ENCODE peak calls at places on chromosomes 6 and 20, in five cellular contexts. C is HCT116, T is GM23248, Y is neural progenitor cell, M is OCI-LY7. U is an unnamed sample.

GRCh38 chr6:96613291-96613999 is 50.5 kb downstream of the FHL5 start:
- DNase-seq in C (no peak), T (no peak), Y (no peak), M (peak; percentile 30), U (no peak)

GRCh38 chr6:167113047-167113446 is 9.8 kb upstream of the CCR6 start:
- DNase-seq in C (no peak), T (no peak), Y (no peak), M (peak; percentile 97), U (no peak)

GRCh38 chr20:45342863-45343444 is 5.3 kb downstream of the SDC4 start:
- DNase-seq in C (no peak), T (no peak), Y (no peak), M (no peak), U (no peak)

GRCh38 chr6:48184644-48185043 is 73.6 kb upstream of the PTCHD4 start:
- DNase-seq in C (no peak), T (no peak), Y (no peak), M (no peak), U (no peak)

GRCh38 chr6:36235309-36235708 is 34.6 kb upstream of the PNPLA1 start:
- DNase-seq in C (no peak), T (peak; percentile 12), Y (peak; percentile 10), M (no peak), U (no peak)

GRCh38 chr20:642398-643174 is 10.4 kb downstream of the SRXN1 start:
- DNase-seq in C (no peak), T (peak; percentile 40), Y (peak; percentile 67), M (no peak), U (no peak)

GRCh38 chr6:89269981-89270380 is 45.1 kb downstream of the GABRR2 start:
- DNase-seq in C (no peak), T (no peak), Y (no peak), M (no peak), U (no peak)

GRCh38 chr6:128821116-128821515 is 61.8 kb upstream of the LAMA2 start:
- DNase-seq in C (no peak), T (no peak), Y (no peak), M (no peak), U (no peak)

GRCh38 chr6:1510239-1510638 is 99.5 kb upstream of the FOXC1 start:
- DNase-seq in C (no peak), T (no peak), Y (no peak), M (no peak), U (no peak)

GRCh38 chr6:95518630-95519227 is 58.6 kb upstream of the MANEA start:
- DNase-seq in C (no peak), T (no peak), Y (no peak), M (no peak), U (no peak)

GRCh38 chr6:49540614-49541013 is 9.9 kb upstream of the C6orf141 start:
- DNase-seq in C (no peak), T (peak; percentile 22), Y (no peak), M (no peak), U (no peak)

GRCh38 chr20:64069614-64070243 is 6.7 kb downstream of the TCEA2 start:
- DNase-seq in C (no peak), T (peak; percentile 41), Y (peak; percentile 83), M (no peak), U (no peak)

GRCh38 chr6:16804007-16804303 is 42.7 kb upstream of the ATXN1 start:
- DNase-seq in C (no peak), T (no peak), Y (no peak), M (no peak), U (no peak)

GRCh38 chr6:73451166-73452106 is 661 bp downstream of the CGAS start:
- DNase-seq in C (no peak), T (peak; percentile 76), Y (peak; percentile 9), M (peak; percentile 29), U (peak; percentile 17)

GRCh38 chr20:46394872-46395470 is 11.4 kb downstream of the ELMO2 start:
- DNase-seq in C (no peak), T (no peak), Y (no peak), M (no peak), U (no peak)

GRCh38 chr6:26183581-26184408 is 96.6 kb downstream of the HFE start:
- DNase-seq in C (no peak), T (peak; percentile 64), Y (peak; percentile 76), M (no peak), U (peak; percentile 80)

GRCh38 chr6:124780621-124781020 is 181.6 kb upstream of the RNF217 start:
- DNase-seq in C (no peak), T (peak; percentile 5), Y (no peak), M (no peak), U (no peak)

GRCh38 chr6:9138856-9139426 is 703.6 kb upstream of the SLC35B3 start:
- DNase-seq in C (no peak), T (peak; percentile 59), Y (no peak), M (no peak), U (no peak)

GRCh38 chr6:33696538-33697518 is 14.7 kb downstream of the UQCC2 start:
- DNase-seq in C (no peak), T (peak; percentile 68), Y (no peak), M (peak; percentile 80), U (no peak)

GRCh38 chr6:111871725-111872520 is 1.3 kb downstream of the FYN start:
- DNase-seq in C (no peak), T (peak; percentile 59), Y (peak; percentile 68), M (peak; percentile 46), U (peak; percentile 33)

GRCh38 chr6:143692696-143693095 is 14.9 kb downstream of the PHACTR2 start:
- DNase-seq in C (no peak), T (no peak), Y (no peak), M (no peak), U (peak; percentile 32)

GRCh38 chr6:42197574-42198362 is 3.0 kb upstream of the GUCA1B start:
- DNase-seq in C (no peak), T (peak; percentile 86), Y (no peak), M (no peak), U (peak; percentile 34)

GRCh38 chr6:135144678-135145508 is 36.2 kb upstream of the MYB start:
- DNase-seq in C (peak; percentile 12), T (peak; percentile 56), Y (peak; percentile 42), M (peak; percentile 74), U (peak; percentile 15)

GRCh38 chr6:118724211-118724610 is 72.8 kb upstream of the CEP85L start:
- DNase-seq in C (no peak), T (no peak), Y (no peak), M (no peak), U (no peak)

GRCh38 chr6:138336221-138336620 is 41.5 kb upstream of the SMIM28 start:
- DNase-seq in C (no peak), T (no peak), Y (no peak), M (no peak), U (no peak)

DNA sequence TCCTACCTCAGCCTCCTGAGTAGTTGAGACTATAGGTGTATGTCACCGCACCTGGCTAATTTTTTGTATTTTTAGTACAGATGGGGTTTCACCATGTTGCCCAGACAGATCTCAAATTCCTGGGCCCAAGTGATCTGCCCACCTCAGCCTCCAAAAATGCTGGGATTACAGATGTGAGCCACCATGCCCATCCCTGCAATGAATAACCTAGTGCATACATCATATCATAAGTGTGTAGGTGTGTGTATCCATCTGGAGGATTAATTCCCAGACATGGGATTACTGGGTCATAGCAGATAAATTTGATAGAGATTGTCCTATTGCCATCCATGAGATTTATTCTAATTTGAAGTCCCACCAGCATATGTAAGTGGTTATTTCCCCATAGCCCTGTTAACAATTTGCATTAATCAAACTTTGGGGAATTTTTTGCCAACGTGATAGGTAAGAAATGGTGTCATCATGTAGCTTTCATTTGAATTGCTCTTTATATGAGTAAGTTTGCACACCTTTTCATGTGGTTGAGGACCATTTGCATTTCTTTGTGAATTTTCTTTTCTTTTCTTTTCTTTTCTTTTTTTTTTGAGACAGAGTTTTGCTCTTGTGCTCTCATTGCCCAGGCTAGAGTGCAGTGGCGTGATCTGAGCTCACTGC is 29.9 kb upstream of the BACH2 start:
- DNase-seq in C (no peak), T (no peak), Y (no peak), M (no peak), U (no peak)
- H3K4me1 ChIP-seq in C (no peaks in the 10 kb centered on the region), T (no peaks in the 10 kb centered on the region), Y (peaks cover 9% of the 10 kb centered on the region), M (peaks cover 16% of the 10 kb centered on the region), U (no peaks in the 10 kb centered on the region)

DNA sequence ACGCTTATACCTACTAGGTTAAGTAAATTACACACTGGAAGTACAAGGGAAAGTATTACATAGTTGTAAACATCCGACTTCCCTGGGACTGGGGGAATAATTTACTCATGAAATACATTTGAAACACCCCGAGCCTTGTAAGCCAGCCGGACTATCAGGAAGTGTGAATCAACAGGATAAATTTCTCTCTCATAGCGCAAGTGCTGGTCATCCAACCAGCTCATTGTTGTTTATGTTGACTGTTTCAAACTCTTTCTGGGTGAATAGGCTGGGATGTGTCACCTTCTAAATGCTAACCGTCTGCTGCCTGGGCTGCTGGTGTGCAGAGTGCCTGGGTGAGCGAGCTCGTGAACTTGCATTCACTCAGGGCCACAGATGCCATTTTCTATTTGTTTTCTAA is 5.0 kb downstream of the BMP6 start:
- DNase-seq in C (no peak), T (peak; percentile 96), Y (no peak), M (no peak), U (no peak)
- H3K4me3 ChIP-seq in C (no peak overlapping the region), T (peak overlapping the region; percentile 61), Y (no peak overlapping the region), M (no peak overlapping the region), U (no peak overlapping the region)

DNA sequence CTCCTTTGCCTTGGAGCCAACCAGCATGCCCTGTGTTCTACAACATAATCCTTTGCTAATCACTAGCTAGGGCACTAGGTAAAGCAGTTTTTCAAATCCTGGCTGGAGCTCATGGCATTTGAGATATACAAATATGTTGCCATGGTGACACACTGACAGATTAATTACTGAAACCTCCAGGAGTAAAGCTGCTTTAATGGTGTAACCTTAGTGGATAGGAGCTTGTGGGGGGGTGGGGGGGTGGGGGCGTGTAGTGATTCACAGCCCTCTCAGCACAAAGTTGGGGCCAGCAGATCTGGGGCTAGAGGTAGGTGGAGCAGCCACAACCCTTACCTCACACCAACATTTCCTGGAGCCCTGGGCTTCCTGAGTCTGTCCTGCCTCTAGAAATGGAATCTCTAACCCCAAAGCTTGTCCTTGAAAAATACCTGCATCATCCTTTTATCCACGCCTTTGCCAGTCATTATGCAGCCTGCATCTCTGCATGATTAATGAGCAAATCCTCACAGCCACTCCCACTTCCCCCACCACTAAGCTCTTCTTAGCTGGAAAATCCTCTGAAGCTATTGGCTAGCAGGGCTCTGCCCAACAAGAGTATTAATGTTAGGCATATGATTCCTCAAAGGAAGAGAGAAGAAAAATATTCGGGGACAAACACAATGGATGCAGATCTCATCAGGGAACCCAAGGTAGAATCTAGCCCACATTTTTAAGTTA is 84.5 kb upstream of the PRND start:
- DNase-seq in C (no peak), T (peak; percentile 65), Y (peak; percentile 8), M (no peak), U (peak; percentile 19)
- TF ChIP-seq EZH2phosphoT487 in C (no peak), T (no peak), Y (no peak), M (no peak), U (no peak)

DNA sequence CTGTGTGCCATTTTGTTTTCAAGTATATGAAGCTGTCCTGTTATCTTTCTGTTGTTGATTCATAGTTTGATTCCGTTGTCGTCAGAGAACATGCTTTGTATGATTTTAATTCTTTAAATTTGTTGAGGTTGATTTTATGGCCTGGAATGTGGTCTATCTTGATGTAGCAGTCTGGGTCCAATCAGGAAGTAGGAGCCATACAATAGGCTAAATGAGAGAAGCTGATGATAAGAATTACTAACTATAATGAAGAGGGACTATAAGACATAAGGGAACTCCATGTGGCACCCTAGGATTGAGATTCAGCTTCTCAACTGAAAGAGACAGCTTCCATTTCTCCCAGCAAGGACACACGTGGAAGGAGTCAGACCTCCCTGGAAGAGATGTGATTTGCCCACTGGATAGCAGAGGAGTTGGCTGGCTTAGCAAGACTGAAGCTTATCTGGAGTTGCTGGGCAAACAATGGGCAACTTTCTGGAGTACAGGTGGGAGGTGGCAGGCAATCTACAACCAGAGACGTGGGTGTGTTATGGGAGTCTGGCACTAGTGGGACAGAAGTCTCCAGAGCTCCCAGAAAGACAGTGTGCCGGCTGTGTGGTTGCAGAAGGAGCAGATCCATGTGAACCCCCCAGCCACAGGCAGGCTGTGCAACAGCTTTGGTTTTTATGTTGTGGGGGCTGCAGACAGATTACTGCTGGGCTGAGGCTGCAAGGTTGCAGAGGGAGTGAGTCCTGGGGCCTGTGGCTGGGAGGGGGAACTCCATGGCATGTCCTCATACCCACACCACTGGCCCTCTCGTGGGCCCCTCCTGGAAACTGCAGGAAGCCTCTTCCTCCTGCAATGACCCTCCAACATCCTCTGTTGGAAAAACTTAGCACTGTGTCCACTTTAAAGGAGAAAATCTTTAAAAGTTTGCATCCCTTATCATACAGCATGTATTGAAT is 7.1 kb downstream of the ZNF831 start:
- DNase-seq in C (no peak), T (no peak), Y (no peak), M (no peak), U (no peak)
- H3K4me1 ChIP-seq in C (no peaks in the 10 kb centered on the region), T (no peaks in the 10 kb centered on the region), Y (no peaks in the 10 kb centered on the region), M (peaks cover 26% of the 10 kb centered on the region), U (no peaks in the 10 kb centered on the region)

U was measured in hepatocyte.